ENCODE peak calls at places on chromosomes 2 and 18, in four cellular contexts. I is cardiac fibroblast, O is fibroblast of villous mesenchyme, W is progenitor cell of endocrine pancreas. M is an unnamed sample.

GRCh38 chr2:172095146-172095904 is 7.4 kb downstream of the DLX2 start:
- DNase-seq in I (peak), W (no peak), O (peak), M (peak)

GRCh38 chr18:72863754-72864153 is 4.0 kb downstream of the NETO1 start:
- DNase-seq in I (no peak), O (no peak), W (no peak), M (no peak)

GRCh38 chr2:39059366-39059952 is 61.4 kb downstream of the SOS1 start:
- DNase-seq in O (peak), I (peak), W (no peak), M (peak)

GRCh38 chr2:43215673-43216255 is 10.6 kb downstream of the ZFP36L2 start:
- DNase-seq in O (no peak), I (no peak), W (no peak), M (no peak)

GRCh38 chr2:85902496-85902895 is 13.7 kb upstream of the ST3GAL5 start:
- DNase-seq in W (no peak), O (no peak), I (no peak), M (peak)

GRCh38 chr18:37175727-37176126 is 346.8 kb downstream of the KIAA1328 start:
- DNase-seq in I (no peak), O (no peak), W (no peak), M (no peak)

GRCh38 chr2:241617431-241618154 is 19.4 kb downstream of the THAP4 start:
- DNase-seq in W (no peak), I (peak), O (no peak), M (no peak)

GRCh38 chr2:151247432-151247831 is 14.2 kb downstream of the RBM43 start:
- DNase-seq in I (no peak), W (no peak), O (no peak), M (no peak)

GRCh38 chr2:238956676-238957075 is 108.8 kb downstream of the TWIST2 start:
- DNase-seq in O (no peak), W (no peak), I (no peak), M (no peak)

GRCh38 chr2:158181171-158181570 is 79.5 kb downstream of the UPP2 start:
- DNase-seq in I (no peak), W (no peak), O (no peak), M (no peak)

GRCh38 chr2:16152101-16152927 is 212.0 kb downstream of the MYCN start:
- DNase-seq in O (no peak), I (no peak), W (no peak), M (no peak)

GRCh38 chr18:56563568-56563967 is 74.8 kb downstream of the TXNL1 start:
- DNase-seq in I (no peak), W (no peak), O (no peak), M (no peak)

GRCh38 chr18:22115573-22115972 is 53.8 kb upstream of the GATA6 start:
- DNase-seq in I (no peak), W (no peak), O (no peak), M (no peak)

GRCh38 chr18:33755918-33756590 is 178.0 kb downstream of the ASXL3 start:
- DNase-seq in W (no peak), I (peak), O (peak), M (peak)

GRCh38 chr2:183575481-183575880 is 451.2 kb downstream of the NUP35 start:
- DNase-seq in O (no peak), I (no peak), W (no peak), M (no peak)

GRCh38 chr2:217834057-217834620 is 168.7 kb downstream of the TNS1 start:
- DNase-seq in O (no peak), W (no peak), I (no peak), M (no peak)

GRCh38 chr2:24791452-24791851 is 1.7 kb downstream of the PTRHD1 start:
- DNase-seq in W (no peak), O (no peak), I (no peak), M (no peak)

GRCh38 chr2:85905891-85906290 is 17.1 kb upstream of the ST3GAL5 start:
- DNase-seq in I (no peak), O (no peak), W (no peak), M (no peak)

GRCh38 chr2:189421644-189422043 is 19.6 kb upstream of the WDR75 start:
- DNase-seq in O (peak), W (no peak), I (peak), M (peak)

DNA sequence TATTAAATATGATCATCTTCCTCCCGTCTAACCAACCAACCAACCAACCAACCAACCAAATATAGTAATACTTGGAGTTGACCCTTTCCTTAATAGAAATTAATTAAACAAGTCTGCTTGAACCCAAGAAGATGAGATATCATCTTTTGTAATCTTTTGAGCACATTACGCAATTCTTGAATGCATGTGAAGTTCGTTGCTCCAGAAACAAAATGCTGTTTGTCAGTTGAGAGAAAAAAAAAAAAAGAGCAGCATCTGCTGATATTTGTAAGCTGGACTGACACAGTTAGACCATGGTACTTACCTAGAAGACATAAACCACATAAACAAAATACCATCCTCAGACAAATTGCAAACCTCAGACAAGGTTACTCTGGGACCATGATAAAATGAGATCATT is 9.2 kb upstream of the SERPINB2 start:
- DNase-seq in W (no peak), I (peak), O (peak), M (peak)
- TF ChIP-seq CTCF in W (no peak), I (no peak), O (no peak), M (no peak)

DNA sequence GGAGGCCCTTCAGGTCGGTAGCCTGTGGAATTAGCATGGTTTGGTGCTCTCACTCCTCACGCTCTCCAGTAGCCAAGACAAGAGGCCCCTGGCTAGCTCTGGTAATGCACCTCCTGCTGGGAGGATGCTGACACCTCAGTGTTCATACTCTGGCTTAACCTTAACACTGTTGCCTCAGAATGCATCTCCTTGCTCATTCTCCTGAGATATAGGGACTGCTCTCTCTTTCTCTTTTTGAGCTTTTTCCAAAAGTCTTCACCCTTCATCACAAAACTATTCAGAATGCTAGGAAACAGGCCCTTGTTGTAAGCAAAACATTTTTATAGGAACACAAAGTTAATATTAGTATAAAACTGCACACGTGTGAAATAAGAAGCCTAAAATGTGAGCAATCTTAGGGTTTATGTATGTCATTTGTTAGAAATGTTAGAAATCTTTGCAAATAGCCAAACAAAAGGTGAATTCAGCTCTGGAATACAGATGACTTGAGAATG is 17.3 kb upstream of the IMPA2 start:
- DNase-seq in W (no peak), O (peak), I (peak), M (peak)
- TF ChIP-seq CTCF in W (no peak), O (peak), I (peak), M (peak)

GRCh38 chr18:50114448-50114847 is 80.5 kb downstream of the MYO5B start:
- DNase-seq in W (no peak), O (no peak), I (no peak), M (no peak)

GRCh38 chr18:50107468-50107867 is 87.5 kb downstream of the MYO5B start:
- DNase-seq in W (no peak), O (no peak), I (no peak), M (no peak)

GRCh38 chr18:50113726-50114125 is 81.2 kb downstream of the MYO5B start:
- DNase-seq in W (no peak), I (no peak), O (no peak), M (no peak)

GRCh38 chr18:50115095-50115494 is 79.9 kb downstream of the MYO5B start:
- DNase-seq in W (no peak), I (no peak), O (no peak), M (no peak)

DNA sequence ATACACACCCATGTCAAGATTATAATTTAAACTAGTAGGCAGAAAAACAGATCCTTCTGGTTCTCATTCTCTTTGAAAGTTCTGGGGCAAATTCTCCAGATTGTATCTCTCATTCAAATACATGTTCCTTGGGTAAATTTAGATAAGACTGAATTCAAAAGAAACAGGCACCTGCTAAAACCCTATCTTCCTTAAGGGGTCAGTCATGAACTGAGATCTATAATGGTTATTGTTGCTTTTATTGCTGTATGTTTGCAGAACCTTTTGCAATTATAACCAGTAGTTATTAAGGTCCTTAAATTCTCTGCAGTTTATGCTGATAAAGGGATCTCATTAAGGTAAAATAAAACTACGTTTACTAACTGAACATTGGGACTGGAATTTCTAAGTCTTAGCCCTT is 83.5 kb downstream of the MYO5B start:
- DNase-seq in O (no peak), I (no peak), W (no peak), M (no peak)
- TF ChIP-seq CTCF in O (no peak), I (no peak), W (no peak), M (no peak)

GRCh38 chr2:219912530-219912929 is 285.1 kb downstream of the SLC4A3 start:
- DNase-seq in O (peak), W (no peak), I (peak), M (peak)
- TF ChIP-seq CTCF in O (peak), W (peak), I (no peak), M (peak)